ENCODE peak calls at places on chromosomes 11 and 22, in four cellular contexts. T is K562, L is HepG2, B is H1. X is an unnamed sample.

GRCh38 chr11:94417386-94417987 is 16.3 kb upstream of the GPR83 start:
- DNase-seq in T (no peak), L (peak; percentile 25), B (no peak), X (no peak)

GRCh38 chr22:46738961-46739870 is 1.2 kb upstream of the CERK start:
- DNase-seq in T (peak; percentile 22), L (peak; percentile 75), B (no peak), X (no peak)

GRCh38 chr22:47175761-47176359 is 413.4 kb downstream of the TBC1D22A start:
- DNase-seq in B (no peak), T (no peak), L (no peak), X (no peak)

GRCh38 chr11:61820174-61820573 is 3.4 kb upstream of the FADS1 start:
- DNase-seq in B (no peak), L (peak; percentile 33), T (no peak), X (no peak)

GRCh38 chr11:115963170-115963569 is 459.0 kb upstream of the CADM1 start:
- DNase-seq in T (no peak), L (no peak), B (no peak), X (no peak)

GRCh38 chr11:7154881-7155344 is 66.1 kb downstream of the RBMXL2 start:
- DNase-seq in T (no peak), L (no peak), B (no peak), X (no peak)

GRCh38 chr22:33512961-33513360 is 407.3 kb downstream of the LARGE1 start:
- DNase-seq in T (no peak), B (no peak), L (no peak), X (no peak)

GRCh38 chr11:62841361-62842170 is 2.2 kb upstream of the WDR74 start:
- DNase-seq in T (peak; percentile 92), B (peak; percentile 88), L (peak; percentile 98), X (peak; percentile 100)

GRCh38 chr11:68775951-68776388 is 24.6 kb upstream of the TESMIN start:
- DNase-seq in T (no peak), B (no peak), L (no peak), X (no peak)

GRCh38 chr11:14725150-14725549 is 81.5 kb downstream of the PDE3B start:
- DNase-seq in B (no peak), T (no peak), L (no peak), X (no peak)

GRCh38 chr22:20155330-20156041 is 4.6 kb upstream of the CCDC188 start:
- DNase-seq in L (peak; percentile 19), B (no peak), T (no peak), X (no peak)

GRCh38 chr22:17754233-17754925 is 19.9 kb downstream of the BID start:
- DNase-seq in B (no peak), T (no peak), L (no peak), X (no peak)

GRCh38 chr11:12859872-12860657 is 149.1 kb upstream of the RASSF10 start:
- DNase-seq in L (no peak), T (peak; percentile 63), B (no peak), X (no peak)

GRCh38 chr11:20113147-20113435 is 47.2 kb downstream of the DBX1 start:
- DNase-seq in L (no peak), T (no peak), B (no peak), X (no peak)

GRCh38 chr11:5986885-5987284 is at the start of gene OR52L1:
- DNase-seq in L (no peak), T (no peak), B (no peak), X (no peak)

GRCh38 chr11:68677432-68677831 is 6.9 kb upstream of the GAL start:
- DNase-seq in L (peak; percentile 51), T (peak; percentile 82), B (peak; percentile 53), X (no peak)

GRCh38 chr11:93279911-93280347 is 50.6 kb upstream of the DEUP1 start:
- DNase-seq in B (no peak), L (no peak), T (no peak), X (peak; percentile 31)

GRCh38 chr22:45631140-45631539 is 40.5 kb upstream of the ATXN10 start:
- DNase-seq in L (no peak), T (no peak), B (no peak), X (no peak)

GRCh38 chr22:31262369-31263133 is 29.7 kb downstream of the PIK3IP1 start:
- DNase-seq in B (no peak), T (no peak), L (no peak), X (no peak)

GRCh38 chr11:19978668-19979518 is 181.4 kb downstream of the DBX1 start:
- DNase-seq in L (peak; percentile 88), T (peak; percentile 26), B (no peak), X (peak; percentile 40)

GRCh38 chr22:43471606-43472135 is 59.9 kb downstream of the MPPED1 start:
- DNase-seq in L (no peak), B (no peak), T (no peak), X (no peak)
- TF ChIP-seq GABPA in L (no peak), B (no peak), T (no peak), X (no peak)

GRCh38 chr11:133331031-133331430 is 201.3 kb downstream of the OPCML start:
- DNase-seq in B (no peak), T (no peak), L (no peak), X (no peak)
- H3K79me2 ChIP-seq in B (no peaks in the 10 kb centered on the region), T (no peaks in the 10 kb centered on the region), L (no peaks in the 10 kb centered on the region), X (no peaks in the 10 kb centered on the region)

GRCh38 chr11:75126564-75126963 is 24.3 kb upstream of the SLCO2B1 start:
- DNase-seq in L (no peak), T (no peak), B (no peak), X (no peak)
- TF ChIP-seq EZH2 in L (no peak), T (no peak), B (no peak), X (no peak)

DNA sequence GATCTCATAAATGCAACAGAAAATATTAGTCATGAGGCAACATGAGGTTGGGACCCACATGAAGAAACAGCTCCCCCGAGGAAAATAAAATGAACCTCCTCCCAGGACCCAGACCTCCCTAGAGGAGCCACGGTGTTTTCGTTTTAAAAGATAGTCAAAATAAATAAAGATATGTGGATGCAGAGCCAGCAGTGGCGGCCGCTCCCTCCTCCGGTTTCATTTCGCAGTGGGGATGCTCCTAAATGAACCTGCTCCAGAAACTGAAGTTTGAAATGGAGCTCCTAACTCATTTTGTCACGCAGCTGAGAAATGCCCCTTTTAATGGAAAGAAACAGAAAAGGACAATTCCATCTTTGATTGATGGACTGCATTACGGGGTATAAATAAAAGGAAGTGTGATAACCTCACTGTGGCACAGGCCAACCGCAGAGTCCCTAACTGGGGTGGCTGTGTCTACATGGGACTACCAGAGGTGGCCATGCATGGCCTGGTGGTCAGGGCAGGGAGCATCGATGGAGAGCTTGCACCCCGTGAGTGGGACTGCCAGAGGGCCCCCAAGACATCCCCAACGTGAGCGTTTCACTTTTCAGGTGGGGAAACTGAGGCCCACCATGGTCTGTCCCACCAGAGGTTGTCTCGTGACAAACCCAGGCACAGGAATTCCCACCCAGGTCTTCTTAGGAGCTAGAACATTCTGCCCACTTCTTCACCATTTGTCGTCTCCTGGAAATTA is 426.6 kb downstream of the BRD1 start:
- DNase-seq in B (no peak), T (no peak), L (no peak), X (no peak)
- TF ChIP-seq GABPA in B (no peak), T (no peak), L (no peak), X (no peak)

GRCh38 chr11:65502852-65503603 is 4.2 kb downstream of the MALAT1 start:
- DNase-seq in B (no peak), T (no peak), L (no peak), X (no peak)
- H3K79me2 ChIP-seq in B (peaks cover 83% of the 10 kb centered on the region), T (peaks cover 97% of the 10 kb centered on the region), L (peaks cover 78% of the 10 kb centered on the region), X (peaks cover 88% of the 10 kb centered on the region)

DNA sequence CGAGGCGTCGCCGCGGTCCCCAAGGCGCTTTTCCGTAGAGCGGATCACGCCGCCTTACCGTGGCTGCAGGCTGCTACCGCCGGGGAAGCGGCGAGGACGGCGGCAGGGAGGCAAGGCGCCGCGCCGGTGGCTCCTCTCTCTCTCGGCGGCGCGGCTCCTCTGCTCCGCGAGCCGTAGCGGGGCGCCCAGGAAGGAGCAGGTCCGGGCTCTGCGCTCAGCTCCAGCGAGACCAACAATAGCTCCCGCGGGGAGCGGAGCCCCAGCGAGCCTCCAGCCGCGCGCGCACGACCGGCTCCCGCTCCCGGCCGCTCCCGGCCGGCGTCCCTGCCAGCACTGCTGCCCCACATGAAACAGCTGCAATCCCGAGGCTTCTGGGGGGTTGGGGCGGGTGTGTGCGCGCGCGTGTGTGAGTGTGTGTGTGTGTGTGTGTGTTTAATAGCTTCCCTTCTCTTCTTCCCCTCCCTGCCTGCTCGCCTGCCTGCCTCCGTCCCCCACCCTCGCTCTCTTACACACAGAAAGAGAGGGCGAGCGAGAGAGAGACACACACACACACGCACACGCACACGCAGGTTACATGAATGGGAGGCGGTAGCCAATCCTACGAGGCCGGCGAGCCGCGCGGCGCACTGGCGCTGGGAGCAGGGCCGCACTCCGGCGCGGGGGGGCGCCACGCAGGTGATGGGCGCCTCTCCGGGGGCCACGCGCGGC is at the start of gene TENM4:
- DNase-seq in B (no peak), T (no peak), L (no peak), X (no peak)
- TF ChIP-seq EZH2 in B (no peak), T (no peak), L (no peak), X (no peak)

DNA sequence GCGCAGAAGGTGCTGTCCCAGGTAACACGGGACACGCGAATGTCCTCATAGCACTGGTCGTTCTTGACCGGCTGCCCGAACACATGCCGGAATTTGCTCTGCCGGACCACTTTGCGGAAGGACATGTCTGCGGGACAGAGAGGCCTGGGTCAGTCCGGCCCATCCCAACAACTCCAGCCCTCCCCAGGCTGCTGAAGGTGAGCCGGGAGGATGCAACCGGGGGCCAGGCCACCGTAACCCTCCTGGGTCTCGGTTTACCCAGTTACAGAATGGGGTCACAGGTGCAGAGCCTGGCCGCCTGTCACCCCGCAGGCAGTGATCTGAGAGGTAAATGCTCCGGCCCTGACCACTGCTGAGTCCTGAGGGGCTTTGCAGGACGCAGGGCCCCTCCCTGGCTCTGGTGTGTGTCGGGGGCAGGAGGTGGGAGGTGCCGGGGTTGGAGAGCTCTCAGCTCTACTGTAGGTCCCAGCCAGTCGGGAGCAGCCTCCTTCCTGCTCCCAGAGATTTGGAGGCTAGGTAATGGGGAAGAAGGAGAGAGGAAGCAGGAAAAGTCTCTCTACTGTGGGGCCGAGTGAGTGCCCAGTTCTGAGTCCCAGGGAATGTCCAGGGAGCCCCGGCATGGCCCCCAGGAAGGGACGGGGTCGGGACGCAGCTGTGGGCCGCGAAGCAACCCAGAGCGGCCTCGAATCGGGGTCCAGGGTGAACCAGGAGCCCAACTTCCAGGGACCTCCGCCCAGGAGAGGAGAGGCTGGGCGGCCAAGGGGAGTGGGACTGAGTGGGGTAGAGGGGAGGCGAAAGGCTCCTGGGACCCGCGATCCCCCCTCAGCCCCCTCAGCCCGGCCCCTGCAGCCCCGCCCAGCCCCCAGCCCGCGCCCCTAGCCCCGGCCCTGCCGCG is 525 bp downstream of the CORO1B start:
- DNase-seq in T (no peak), L (no peak), B (no peak), X (no peak)
- TF ChIP-seq GABPA in T (no peak), L (no peak), B (no peak), X (no peak)

GRCh38 chr22:40953446-40953845 is 2.3 kb downstream of the RBX1 start:
- DNase-seq in T (no peak), B (no peak), L (no peak), X (no peak)
- H3K79me2 ChIP-seq in T (peaks cover 59% of the 10 kb centered on the region), B (peaks cover 56% of the 10 kb centered on the region), L (peaks cover 43% of the 10 kb centered on the region), X (peaks cover 46% of the 10 kb centered on the region)